ENCODE peak calls at places on chromosomes 6 and 20, in four cellular contexts. I is BE2C; F is iris pigment epithelial cell; V is stimulated activated CD4-positive, alpha-beta T cell treated with anti-CD3 and anti-CD28 coated beads, TNF-alpha, amount 100 ng/mL, for 4 hours. U is an unnamed sample.

GRCh38 chr6:113338610-113339009 is 518.5 kb upstream of the MARCKS start:
- DNase-seq in V (no peak), I (no peak), F (no peak), U (no peak)

GRCh38 chr6:53410508-53411258 is 61.9 kb upstream of the ELOVL5 start:
- DNase-seq in V (peak), I (peak), F (peak), U (peak)

GRCh38 chr20:23820493-23820892 is 6.0 kb downstream of the CST2 start:
- DNase-seq in F (peak), I (no peak), V (no peak), U (peak)

GRCh38 chr6:101478891-101479290 is 85.4 kb downstream of the GRIK2 start:
- DNase-seq in V (no peak), I (no peak), F (no peak), U (peak)

GRCh38 chr20:44326391-44327159 is 10.3 kb upstream of the R3HDML start:
- DNase-seq in V (peak), F (no peak), I (no peak), U (no peak)

GRCh38 chr6:16403831-16404230 is 165.4 kb downstream of the GMPR start:
- DNase-seq in V (no peak), I (no peak), F (no peak), U (peak)

GRCh38 chr20:63483834-63484233 is 11.4 kb upstream of the KCNQ2 start:
- DNase-seq in F (no peak), V (no peak), I (peak), U (no peak)

GRCh38 chr6:52575490-52575868 is 1.4 kb downstream of the TRAM2 start:
- DNase-seq in I (no peak), F (peak), V (no peak), U (peak)

GRCh38 chr6:15063253-15063853 is 182.5 kb upstream of the JARID2 start:
- DNase-seq in I (no peak), F (peak), V (no peak), U (no peak)

U was measured in adipocyte.